ENCODE peak calls at places on chromosomes 1 and 21, in four cellular contexts. B is foreskin fibroblast, W is heart right ventricle, R is GM23338. K is an unnamed sample.

GRCh38 chr1:45177452-45177851 is 29.0 kb downstream of the ZSWIM5 start:
- DNase-seq in R (no peak), W (no peak), B (peak), K (no peak)

GRCh38 chr1:236204656-236205055 is 62.3 kb downstream of the GPR137B start:
- DNase-seq in W (no peak), B (peak), R (no peak), K (no peak)

GRCh38 chr1:119249283-119249682 is 108.8 kb upstream of the WARS2 start:
- DNase-seq in W (no peak), B (no peak), R (no peak), K (no peak)

GRCh38 chr1:17759114-17759513 is 4.0 kb downstream of the ACTL8 start:
- DNase-seq in B (no peak), R (peak), W (no peak), K (peak)

GRCh38 chr1:227449051-227449450 is 114.3 kb upstream of the ZNF678 start:
- DNase-seq in W (no peak), B (peak), R (peak), K (peak)

GRCh38 chr1:181064030-181064594 is 24.4 kb upstream of the IER5 start:
- DNase-seq in R (no peak), W (no peak), B (no peak), K (no peak)

GRCh38 chr1:156102634-156103511 is 11.6 kb upstream of the LMNA start:
- DNase-seq in B (no peak), W (peak), R (no peak), K (no peak)

GRCh38 chr1:203593723-203594122 is 32.9 kb upstream of the ATP2B4 start:
- DNase-seq in B (no peak), R (peak), W (no peak), K (peak)

GRCh38 chr1:162548170-162548569 is 13.4 kb upstream of the UAP1 start:
- DNase-seq in B (peak), W (peak), R (no peak), K (peak)

GRCh38 chr1:217089239-217090014 is 366.2 kb upstream of the ESRRG start:
- DNase-seq in B (peak), W (peak), R (peak), K (no peak)

GRCh38 chr1:78032964-78033796 is 12.6 kb upstream of the GIPC2 start:
- DNase-seq in R (no peak), B (no peak), W (no peak), K (no peak)

GRCh38 chr1:96596226-96596625 is 125.4 kb upstream of the PTBP2 start:
- DNase-seq in B (no peak), W (no peak), R (peak), K (peak)

GRCh38 chr1:8343464-8344001 is 25.6 kb downstream of the SLC45A1 start:
- DNase-seq in B (peak), W (peak), R (no peak), K (no peak)

GRCh38 chr1:199182151-199182843 is 543.5 kb downstream of the PTPRC start:
- DNase-seq in B (no peak), R (no peak), W (no peak), K (peak)

GRCh38 chr1:234862944-234863515 is 253.1 kb upstream of the IRF2BP2 start:
- DNase-seq in R (no peak), W (peak), B (peak), K (no peak)

GRCh38 chr21:44407493-44407892 is 47.8 kb upstream of the LRRC3 start:
- DNase-seq in R (no peak), W (no peak), B (no peak), K (no peak)

GRCh38 chr1:236403905-236404696 is 10.0 kb downstream of the EDARADD start:
- DNase-seq in W (no peak), B (no peak), R (no peak), K (no peak)

GRCh38 chr1:72230746-72231145 is 51.6 kb downstream of the NEGR1 start:
- DNase-seq in R (no peak), W (no peak), B (peak), K (no peak)

GRCh38 chr1:175207971-175208370 is 15.4 kb upstream of the KIAA0040 start:
- DNase-seq in W (no peak), B (no peak), R (no peak), K (no peak)

GRCh38 chr1:1088801-1089680 is 14.9 kb upstream of the RNF223 start:
- DNase-seq in R (no peak), W (no peak), B (no peak), K (no peak)

GRCh38 chr1:160658956-160659255 is 12.1 kb upstream of the SLAMF1 start:
- DNase-seq in W (no peak), R (no peak), B (no peak), K (peak)

GRCh38 chr1:95780836-95781235 is 546.8 kb downstream of the RWDD3 start:
- DNase-seq in R (peak), B (no peak), W (no peak), K (no peak)

GRCh38 chr1:35243681-35244080 is 24.8 kb upstream of the ZMYM4 start:
- DNase-seq in W (no peak), B (no peak), R (no peak), K (no peak)

GRCh38 chr1:166910396-166910994 is 34.4 kb upstream of the TADA1 start:
- DNase-seq in W (peak), B (peak), R (peak), K (peak)

GRCh38 chr1:63592536-63593302 is 492 bp upstream of the PGM1 start:
- DNase-seq in B (no peak), R (peak), W (no peak), K (no peak)

GRCh38 chr21:27590271-27590670 is 623.4 kb upstream of the ADAMTS5 start:
- DNase-seq in W (peak), B (peak), R (peak), K (no peak)

GRCh38 chr1:52697795-52698674 is at the start of gene COA7:
- DNase-seq in R (peak), B (peak), W (peak), K (peak)

GRCh38 chr1:182217071-182217470 is 155.6 kb upstream of the ZNF648 start:
- DNase-seq in R (no peak), W (no peak), B (peak), K (no peak)

GRCh38 chr1:173503391-173503790 is 26.3 kb downstream of the PRDX6 start:
- DNase-seq in R (no peak), W (no peak), B (peak), K (peak)

GRCh38 chr1:231423648-231424047 is 1.6 kb upstream of the EGLN1 start:
- DNase-seq in R (no peak), B (no peak), W (no peak), K (no peak)

GRCh38 chr1:239987103-239987745 is 104.5 kb upstream of the FMN2 start:
- DNase-seq in W (no peak), R (peak), B (peak), K (peak)

GRCh38 chr1:37035828-37036666 is 1.7 kb upstream of the GRIK3 start:
- DNase-seq in R (peak), B (no peak), W (no peak), K (peak)
- H3K4me3 ChIP-seq in R (peak), B (no peak), W (no peak), K (no peak)

GRCh38 chr1:43934986-43935324 is 1.4 kb downstream of the ARTN start:
- DNase-seq in B (no peak), R (no peak), W (no peak), K (no peak)

GRCh38 chr1:43938383-43938782 is 4.8 kb downstream of the ARTN start:
- DNase-seq in B (no peak), R (no peak), W (no peak), K (no peak)

GRCh38 chr1:43937179-43937865 is 3.7 kb downstream of the ARTN start:
- DNase-seq in R (no peak), B (no peak), W (no peak), K (no peak)

GRCh38 chr1:43935711-43936427 is 2.3 kb downstream of the ARTN start:
- DNase-seq in R (peak), B (no peak), W (no peak), K (no peak)

DNA sequence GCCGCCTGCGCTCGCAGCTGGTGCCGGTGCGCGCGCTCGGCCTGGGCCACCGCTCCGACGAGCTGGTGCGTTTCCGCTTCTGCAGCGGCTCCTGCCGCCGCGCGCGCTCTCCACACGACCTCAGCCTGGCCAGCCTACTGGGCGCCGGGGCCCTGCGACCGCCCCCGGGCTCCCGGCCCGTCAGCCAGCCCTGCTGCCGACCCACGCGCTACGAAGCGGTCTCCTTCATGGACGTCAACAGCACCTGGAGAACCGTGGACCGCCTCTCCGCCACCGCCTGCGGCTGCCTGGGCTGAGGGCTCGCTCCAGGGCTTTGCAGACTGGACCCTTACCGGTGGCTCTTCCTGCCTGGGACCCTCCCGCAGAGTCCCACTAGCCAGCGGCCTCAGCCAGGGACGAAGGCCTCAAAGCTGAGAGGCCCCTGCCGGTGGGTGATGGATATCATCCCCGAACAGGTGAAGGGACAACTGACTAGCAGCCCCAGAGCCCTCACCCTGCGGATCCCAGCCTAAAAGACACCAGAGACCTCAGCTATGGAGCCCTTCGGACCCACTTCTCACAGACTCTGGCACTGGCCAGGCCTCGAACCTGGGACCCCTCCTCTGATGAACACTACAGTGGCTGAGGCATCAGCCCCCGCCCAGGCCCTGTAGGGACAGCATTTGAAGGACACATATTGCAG is 3.0 kb downstream of the ARTN start:
- DNase-seq in W (no peak), B (no peak), R (peak), K (no peak)
- TF ChIP-seq CTCF in W (no peak), B (no peak), R (peak), K (no peak)

DNA sequence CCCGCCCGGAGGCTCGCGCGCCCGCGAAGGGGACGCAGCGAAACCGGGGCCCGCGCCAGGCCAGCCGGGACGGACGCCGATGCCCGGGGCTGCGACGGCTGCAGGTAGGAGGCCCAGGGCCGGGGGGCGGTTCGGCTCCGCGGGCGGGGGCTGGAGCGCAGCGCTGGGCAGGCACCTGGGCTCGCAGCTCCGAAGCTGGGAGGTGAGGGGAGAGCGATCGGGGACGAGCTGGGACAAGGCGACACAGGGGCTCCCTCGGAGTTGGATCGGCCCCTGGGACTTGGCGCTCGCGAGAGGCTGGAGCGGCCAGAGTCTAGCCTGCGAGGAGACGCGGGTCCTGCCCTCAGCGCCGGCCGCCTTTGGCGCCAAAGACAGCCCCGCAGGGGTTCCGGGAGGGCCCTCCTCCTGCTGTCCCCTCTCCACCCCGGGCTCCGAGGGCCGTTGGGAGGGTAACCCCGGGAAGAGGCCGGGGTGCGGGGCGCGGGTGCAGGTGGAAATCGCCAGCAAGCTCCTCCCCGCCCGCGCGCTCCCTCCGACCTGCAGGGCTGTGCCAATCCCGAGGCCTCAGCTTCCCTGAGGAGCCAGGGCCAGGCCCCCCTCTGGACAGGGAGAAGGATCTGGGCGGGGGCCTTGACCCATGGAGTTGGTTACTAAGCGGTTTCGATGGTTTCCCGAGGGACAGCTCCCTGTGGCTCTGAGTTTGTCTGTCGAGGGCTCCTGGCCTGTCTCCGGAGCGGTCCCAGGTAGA is 396 bp downstream of the TP73 start:
- DNase-seq in W (no peak), R (peak), B (no peak), K (peak)
- H3K4me3 ChIP-seq in W (peak), R (peak), B (no peak), K (peak)

DNA sequence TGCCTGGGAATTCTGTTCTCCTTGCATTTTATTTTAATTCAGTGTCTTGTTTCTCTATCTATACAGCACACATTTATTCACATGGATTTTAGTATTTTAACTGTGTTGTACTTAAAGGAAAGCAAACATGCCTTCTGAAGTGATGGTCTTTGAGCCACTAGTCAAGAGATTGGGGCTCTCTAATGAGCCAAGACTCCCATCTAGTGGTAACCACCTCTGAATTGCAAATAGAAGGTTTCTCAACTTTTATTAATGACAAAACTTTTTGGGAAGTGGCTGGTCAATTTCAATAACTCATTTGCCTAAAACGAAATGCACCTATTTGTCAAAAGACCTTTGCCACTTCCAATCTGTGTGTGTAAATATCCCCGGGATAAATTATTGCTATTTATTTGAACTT is 199.6 kb downstream of the LTN1 start:
- DNase-seq in R (peak), W (peak), B (peak), K (no peak)
- TF ChIP-seq CTCF in R (peak), W (peak), B (peak), K (no peak)